ENCODE peak calls at places on chromosomes 4 and X, in eight cellular contexts. One of them, this sample, is unnamed.

GRCh38 chr4:20490734-20491133 is 209.5 kb upstream of the PACRGL start:
- DNase-seq in stimulated activated CD8-positive, alpha-beta memory T cell treated with anti-CD3 and anti-CD28 coated beads, Interleukin-15, amount 100 ng/mL, for 4 hours: no peak
- DNase-seq in amygdala: no peak
- DNase-seq in B cell: no peak
- DNase-seq in DMS153: no peak
- DNase-seq in omental fat pad: no peak
- DNase-seq in CD8-positive, alpha-beta memory T cell: no peak
- DNase-seq in stimulated activated CD4-positive, alpha-beta T cell treated with anti-CD3 and anti-CD28 coated beads, Interleukin-4, amount 100 ng/mL, for 4 hours: no peak
- DNase-seq in this sample: no peak

GRCh38 chrX:109345866-109346265 is 136.0 kb downstream of the GUCY2F start:
- DNase-seq in stimulated activated CD8-positive, alpha-beta memory T cell treated with anti-CD3 and anti-CD28 coated beads, Interleukin-15, amount 100 ng/mL, for 4 hours: no peak
- DNase-seq in CD8-positive, alpha-beta memory T cell: no peak
- DNase-seq in DMS153: no peak
- DNase-seq in stimulated activated CD4-positive, alpha-beta T cell treated with anti-CD3 and anti-CD28 coated beads, Interleukin-4, amount 100 ng/mL, for 4 hours: no peak
- DNase-seq in B cell: no peak
- DNase-seq in omental fat pad: no peak
- DNase-seq in amygdala: no peak
- DNase-seq in this sample: no peak

GRCh38 chr4:1678244-1678643 is 5.9 kb downstream of the FAM53A start:
- DNase-seq in DMS153: no peak
- DNase-seq in omental fat pad: no peak
- DNase-seq in B cell: no peak
- DNase-seq in stimulated activated CD8-positive, alpha-beta memory T cell treated with anti-CD3 and anti-CD28 coated beads, Interleukin-15, amount 100 ng/mL, for 4 hours: no peak
- DNase-seq in stimulated activated CD4-positive, alpha-beta T cell treated with anti-CD3 and anti-CD28 coated beads, Interleukin-4, amount 100 ng/mL, for 4 hours: no peak
- DNase-seq in amygdala: no peak
- DNase-seq in CD8-positive, alpha-beta memory T cell: no peak
- DNase-seq in this sample: no peak

GRCh38 chr4:56976283-56976877 is 1.0 kb downstream of the NOA1 start:
- DNase-seq in omental fat pad: no peak
- DNase-seq in stimulated activated CD8-positive, alpha-beta memory T cell treated with anti-CD3 and anti-CD28 coated beads, Interleukin-15, amount 100 ng/mL, for 4 hours: no peak
- DNase-seq in stimulated activated CD4-positive, alpha-beta T cell treated with anti-CD3 and anti-CD28 coated beads, Interleukin-4, amount 100 ng/mL, for 4 hours: no peak
- DNase-seq in amygdala: no peak
- DNase-seq in DMS153: no peak
- DNase-seq in B cell: no peak
- DNase-seq in CD8-positive, alpha-beta memory T cell: no peak
- DNase-seq in this sample: no peak

GRCh38 chr4:24443200-24443599 is 141.2 kb downstream of the DHX15 start:
- DNase-seq in stimulated activated CD4-positive, alpha-beta T cell treated with anti-CD3 and anti-CD28 coated beads, Interleukin-4, amount 100 ng/mL, for 4 hours: no peak
- DNase-seq in B cell: no peak
- DNase-seq in stimulated activated CD8-positive, alpha-beta memory T cell treated with anti-CD3 and anti-CD28 coated beads, Interleukin-15, amount 100 ng/mL, for 4 hours: no peak
- DNase-seq in DMS153: no peak
- DNase-seq in omental fat pad: no peak
- DNase-seq in CD8-positive, alpha-beta memory T cell: no peak
- DNase-seq in amygdala: no peak
- DNase-seq in this sample: no peak

GRCh38 chrX:153411255-153411987 is at the start of gene ZFP92:
- DNase-seq in B cell: peak; percentile 66
- DNase-seq in amygdala: no peak
- DNase-seq in stimulated activated CD8-positive, alpha-beta memory T cell treated with anti-CD3 and anti-CD28 coated beads, Interleukin-15, amount 100 ng/mL, for 4 hours: peak; percentile 36
- DNase-seq in CD8-positive, alpha-beta memory T cell: peak; percentile 53
- DNase-seq in omental fat pad: no peak
- DNase-seq in DMS153: no peak
- DNase-seq in stimulated activated CD4-positive, alpha-beta T cell treated with anti-CD3 and anti-CD28 coated beads, Interleukin-4, amount 100 ng/mL, for 4 hours: peak; percentile 48
- DNase-seq in this sample: no peak

GRCh38 chr4:40335508-40335860 is 351 bp downstream of the CHRNA9 start:
- DNase-seq in CD8-positive, alpha-beta memory T cell: no peak
- DNase-seq in DMS153: no peak
- DNase-seq in omental fat pad: no peak
- DNase-seq in amygdala: no peak
- DNase-seq in B cell: no peak
- DNase-seq in stimulated activated CD4-positive, alpha-beta T cell treated with anti-CD3 and anti-CD28 coated beads, Interleukin-4, amount 100 ng/mL, for 4 hours: no peak
- DNase-seq in stimulated activated CD8-positive, alpha-beta memory T cell treated with anti-CD3 and anti-CD28 coated beads, Interleukin-15, amount 100 ng/mL, for 4 hours: no peak
- DNase-seq in this sample: no peak

GRCh38 chrX:69793260-69793935 is 177.5 kb downstream of the EDA start:
- DNase-seq in DMS153: no peak
- DNase-seq in stimulated activated CD8-positive, alpha-beta memory T cell treated with anti-CD3 and anti-CD28 coated beads, Interleukin-15, amount 100 ng/mL, for 4 hours: no peak
- DNase-seq in stimulated activated CD4-positive, alpha-beta T cell treated with anti-CD3 and anti-CD28 coated beads, Interleukin-4, amount 100 ng/mL, for 4 hours: no peak
- DNase-seq in amygdala: no peak
- DNase-seq in CD8-positive, alpha-beta memory T cell: no peak
- DNase-seq in omental fat pad: no peak
- DNase-seq in B cell: no peak
- DNase-seq in this sample: no peak

GRCh38 chr4:10336471-10336870 is 120.8 kb downstream of the ZNF518B start:
- DNase-seq in DMS153: no peak
- DNase-seq in stimulated activated CD8-positive, alpha-beta memory T cell treated with anti-CD3 and anti-CD28 coated beads, Interleukin-15, amount 100 ng/mL, for 4 hours: no peak
- DNase-seq in amygdala: no peak
- DNase-seq in CD8-positive, alpha-beta memory T cell: no peak
- DNase-seq in omental fat pad: no peak
- DNase-seq in stimulated activated CD4-positive, alpha-beta T cell treated with anti-CD3 and anti-CD28 coated beads, Interleukin-4, amount 100 ng/mL, for 4 hours: no peak
- DNase-seq in B cell: no peak
- DNase-seq in this sample: no peak

GRCh38 chr4:5622596-5622995 is 85.8 kb downstream of the EVC2 start:
- DNase-seq in omental fat pad: no peak
- DNase-seq in B cell: no peak
- DNase-seq in stimulated activated CD8-positive, alpha-beta memory T cell treated with anti-CD3 and anti-CD28 coated beads, Interleukin-15, amount 100 ng/mL, for 4 hours: no peak
- DNase-seq in stimulated activated CD4-positive, alpha-beta T cell treated with anti-CD3 and anti-CD28 coated beads, Interleukin-4, amount 100 ng/mL, for 4 hours: no peak
- DNase-seq in DMS153: no peak
- DNase-seq in CD8-positive, alpha-beta memory T cell: no peak
- DNase-seq in amygdala: no peak
- DNase-seq in this sample: no peak

GRCh38 chr4:55768291-55768690 is 51.3 kb upstream of the EXOC1L start:
- DNase-seq in DMS153: no peak
- DNase-seq in B cell: no peak
- DNase-seq in CD8-positive, alpha-beta memory T cell: no peak
- DNase-seq in omental fat pad: no peak
- DNase-seq in amygdala: no peak
- DNase-seq in stimulated activated CD4-positive, alpha-beta T cell treated with anti-CD3 and anti-CD28 coated beads, Interleukin-4, amount 100 ng/mL, for 4 hours: no peak
- DNase-seq in stimulated activated CD8-positive, alpha-beta memory T cell treated with anti-CD3 and anti-CD28 coated beads, Interleukin-15, amount 100 ng/mL, for 4 hours: no peak
- DNase-seq in this sample: no peak

GRCh38 chr4:62914758-62915157 is 1494.5 kb downstream of the TECRL start:
- DNase-seq in stimulated activated CD4-positive, alpha-beta T cell treated with anti-CD3 and anti-CD28 coated beads, Interleukin-4, amount 100 ng/mL, for 4 hours: no peak
- DNase-seq in omental fat pad: no peak
- DNase-seq in CD8-positive, alpha-beta memory T cell: no peak
- DNase-seq in stimulated activated CD8-positive, alpha-beta memory T cell treated with anti-CD3 and anti-CD28 coated beads, Interleukin-15, amount 100 ng/mL, for 4 hours: no peak
- DNase-seq in amygdala: no peak
- DNase-seq in DMS153: no peak
- DNase-seq in B cell: no peak
- DNase-seq in this sample: no peak

GRCh38 chr4:87092389-87093141 is 127.9 kb downstream of the KLHL8 start:
- DNase-seq in CD8-positive, alpha-beta memory T cell: no peak
- DNase-seq in amygdala: no peak
- DNase-seq in stimulated activated CD4-positive, alpha-beta T cell treated with anti-CD3 and anti-CD28 coated beads, Interleukin-4, amount 100 ng/mL, for 4 hours: no peak
- DNase-seq in DMS153: peak; percentile 69
- DNase-seq in omental fat pad: peak; percentile 71
- DNase-seq in B cell: peak; percentile 40
- DNase-seq in stimulated activated CD8-positive, alpha-beta memory T cell treated with anti-CD3 and anti-CD28 coated beads, Interleukin-15, amount 100 ng/mL, for 4 hours: no peak
- DNase-seq in this sample: no peak

GRCh38 chrX:24963823-24964222 is 51.9 kb downstream of the ARX start:
- DNase-seq in B cell: no peak
- DNase-seq in CD8-positive, alpha-beta memory T cell: no peak
- DNase-seq in omental fat pad: no peak
- DNase-seq in amygdala: no peak
- DNase-seq in DMS153: no peak
- DNase-seq in stimulated activated CD4-positive, alpha-beta T cell treated with anti-CD3 and anti-CD28 coated beads, Interleukin-4, amount 100 ng/mL, for 4 hours: no peak
- DNase-seq in stimulated activated CD8-positive, alpha-beta memory T cell treated with anti-CD3 and anti-CD28 coated beads, Interleukin-15, amount 100 ng/mL, for 4 hours: no peak
- DNase-seq in this sample: no peak

GRCh38 chr4:2257361-2258001 is 4.4 kb downstream of the MXD4 start:
- DNase-seq in omental fat pad: peak; percentile 21
- DNase-seq in B cell: peak; percentile 4
- DNase-seq in CD8-positive, alpha-beta memory T cell: peak; percentile 42
- DNase-seq in amygdala: no peak
- DNase-seq in stimulated activated CD4-positive, alpha-beta T cell treated with anti-CD3 and anti-CD28 coated beads, Interleukin-4, amount 100 ng/mL, for 4 hours: no peak
- DNase-seq in DMS153: no peak
- DNase-seq in stimulated activated CD8-positive, alpha-beta memory T cell treated with anti-CD3 and anti-CD28 coated beads, Interleukin-15, amount 100 ng/mL, for 4 hours: no peak
- DNase-seq in this sample: no peak

GRCh38 chr4:111959202-111959601 is 186.1 kb upstream of the FAM241A start:
- DNase-seq in omental fat pad: no peak
- DNase-seq in stimulated activated CD4-positive, alpha-beta T cell treated with anti-CD3 and anti-CD28 coated beads, Interleukin-4, amount 100 ng/mL, for 4 hours: no peak
- DNase-seq in DMS153: no peak
- DNase-seq in B cell: no peak
- DNase-seq in CD8-positive, alpha-beta memory T cell: no peak
- DNase-seq in amygdala: no peak
- DNase-seq in stimulated activated CD8-positive, alpha-beta memory T cell treated with anti-CD3 and anti-CD28 coated beads, Interleukin-15, amount 100 ng/mL, for 4 hours: no peak
- DNase-seq in this sample: no peak

GRCh38 chr4:73964862-73965611 is 16.8 kb downstream of the PF4 start:
- DNase-seq in B cell: no peak
- DNase-seq in amygdala: no peak
- DNase-seq in CD8-positive, alpha-beta memory T cell: no peak
- DNase-seq in DMS153: no peak
- DNase-seq in stimulated activated CD8-positive, alpha-beta memory T cell treated with anti-CD3 and anti-CD28 coated beads, Interleukin-15, amount 100 ng/mL, for 4 hours: no peak
- DNase-seq in omental fat pad: no peak
- DNase-seq in stimulated activated CD4-positive, alpha-beta T cell treated with anti-CD3 and anti-CD28 coated beads, Interleukin-4, amount 100 ng/mL, for 4 hours: no peak
- DNase-seq in this sample: peak; percentile 13

GRCh38 chrX:125319646-125320521 is at the start of gene TEX13C:
- DNase-seq in DMS153: no peak
- DNase-seq in omental fat pad: no peak
- DNase-seq in stimulated activated CD8-positive, alpha-beta memory T cell treated with anti-CD3 and anti-CD28 coated beads, Interleukin-15, amount 100 ng/mL, for 4 hours: no peak
- DNase-seq in CD8-positive, alpha-beta memory T cell: no peak
- DNase-seq in B cell: no peak
- DNase-seq in stimulated activated CD4-positive, alpha-beta T cell treated with anti-CD3 and anti-CD28 coated beads, Interleukin-4, amount 100 ng/mL, for 4 hours: no peak
- DNase-seq in amygdala: no peak
- DNase-seq in this sample: no peak

GRCh38 chr4:125787707-125788106 is 473.0 kb downstream of the FAT4 start:
- DNase-seq in B cell: no peak
- DNase-seq in stimulated activated CD8-positive, alpha-beta memory T cell treated with anti-CD3 and anti-CD28 coated beads, Interleukin-15, amount 100 ng/mL, for 4 hours: no peak
- DNase-seq in stimulated activated CD4-positive, alpha-beta T cell treated with anti-CD3 and anti-CD28 coated beads, Interleukin-4, amount 100 ng/mL, for 4 hours: no peak
- DNase-seq in amygdala: no peak
- DNase-seq in omental fat pad: no peak
- DNase-seq in CD8-positive, alpha-beta memory T cell: no peak
- DNase-seq in DMS153: no peak
- DNase-seq in this sample: no peak

GRCh38 chrX:31356501-31357263 is 284.8 kb upstream of the FTHL17 start:
- DNase-seq in amygdala: no peak
- DNase-seq in CD8-positive, alpha-beta memory T cell: no peak
- DNase-seq in stimulated activated CD8-positive, alpha-beta memory T cell treated with anti-CD3 and anti-CD28 coated beads, Interleukin-15, amount 100 ng/mL, for 4 hours: no peak
- DNase-seq in DMS153: no peak
- DNase-seq in omental fat pad: no peak
- DNase-seq in B cell: no peak
- DNase-seq in stimulated activated CD4-positive, alpha-beta T cell treated with anti-CD3 and anti-CD28 coated beads, Interleukin-4, amount 100 ng/mL, for 4 hours: no peak
- DNase-seq in this sample: no peak

GRCh38 chr4:6332042-6332668 is 62.5 kb downstream of the WFS1 start:
- DNase-seq in B cell: no peak
- DNase-seq in DMS153: no peak
- DNase-seq in CD8-positive, alpha-beta memory T cell: no peak
- DNase-seq in stimulated activated CD8-positive, alpha-beta memory T cell treated with anti-CD3 and anti-CD28 coated beads, Interleukin-15, amount 100 ng/mL, for 4 hours: no peak
- DNase-seq in amygdala: no peak
- DNase-seq in stimulated activated CD4-positive, alpha-beta T cell treated with anti-CD3 and anti-CD28 coated beads, Interleukin-4, amount 100 ng/mL, for 4 hours: peak; percentile 14
- DNase-seq in omental fat pad: no peak
- DNase-seq in this sample: peak; percentile 27

GRCh38 chr4:130563891-130564418 is 1468.0 kb downstream of the C4orf33 start:
- DNase-seq in B cell: no peak
- DNase-seq in omental fat pad: no peak
- DNase-seq in DMS153: no peak
- DNase-seq in CD8-positive, alpha-beta memory T cell: no peak
- DNase-seq in stimulated activated CD8-positive, alpha-beta memory T cell treated with anti-CD3 and anti-CD28 coated beads, Interleukin-15, amount 100 ng/mL, for 4 hours: no peak
- DNase-seq in stimulated activated CD4-positive, alpha-beta T cell treated with anti-CD3 and anti-CD28 coated beads, Interleukin-4, amount 100 ng/mL, for 4 hours: no peak
- DNase-seq in amygdala: no peak
- DNase-seq in this sample: no peak

GRCh38 chrX:150293311-150294013 is 69.7 kb upstream of the MAMLD1 start:
- DNase-seq in omental fat pad: no peak
- DNase-seq in stimulated activated CD4-positive, alpha-beta T cell treated with anti-CD3 and anti-CD28 coated beads, Interleukin-4, amount 100 ng/mL, for 4 hours: no peak
- DNase-seq in B cell: no peak
- DNase-seq in amygdala: no peak
- DNase-seq in stimulated activated CD8-positive, alpha-beta memory T cell treated with anti-CD3 and anti-CD28 coated beads, Interleukin-15, amount 100 ng/mL, for 4 hours: no peak
- DNase-seq in DMS153: peak; percentile 32
- DNase-seq in CD8-positive, alpha-beta memory T cell: no peak
- DNase-seq in this sample: no peak